ENCODE peak calls at places on chromosomes 7 and 10, in five cellular contexts. W is cardiac muscle cell, C is AG04449, H is HCT116, A is retinal pigment epithelial cell. D is an unnamed sample.

GRCh38 chr10:124094419-124094785 is 1.0 kb upstream of the CHST15 start:
- DNase-seq in A (no peak), C (no peak), W (no peak), H (no peak), D (no peak)

GRCh38 chr7:40763319-40764287 is 628.8 kb downstream of the SUGCT start:
- DNase-seq in W (peak), A (no peak), H (no peak), C (peak), D (no peak)

GRCh38 chr10:25065761-25066476 is 49.5 kb downstream of the THNSL1 start:
- DNase-seq in W (no peak), A (no peak), C (no peak), H (no peak), D (no peak)

GRCh38 chr7:2638224-2638991 is 6.6 kb downstream of the TTYH3 start:
- DNase-seq in W (peak), C (no peak), A (no peak), H (no peak), D (no peak)

GRCh38 chr10:61936770-61937169 is 35.3 kb downstream of the ARID5B start:
- DNase-seq in A (no peak), C (no peak), W (no peak), H (no peak), D (no peak)

GRCh38 chr10:75003891-75004290 is 107.6 kb upstream of the SAMD8 start:
- DNase-seq in A (no peak), W (no peak), C (no peak), H (no peak), D (no peak)

GRCh38 chr7:7732566-7733290 is 14.3 kb upstream of the RPA3 start:
- DNase-seq in W (peak), H (no peak), A (peak), C (peak), D (no peak)

GRCh38 chr7:16356241-16356958 is 64.9 kb downstream of the CRPPA start:
- DNase-seq in C (no peak), H (no peak), W (peak), A (no peak), D (no peak)

GRCh38 chr10:132698211-132698751 is 87.7 kb downstream of the NKX6-2 start:
- DNase-seq in A (no peak), W (no peak), H (no peak), C (no peak), D (no peak)

GRCh38 chr10:132698761-132699391 is 87.1 kb downstream of the NKX6-2 start:
- DNase-seq in C (no peak), H (no peak), W (no peak), A (no peak), D (no peak)

GRCh38 chr10:132701099-132701845 is 84.7 kb downstream of the NKX6-2 start:
- DNase-seq in H (no peak), A (no peak), C (no peak), W (no peak), D (no peak)

GRCh38 chr10:132700168-132701098 is 85.5 kb downstream of the NKX6-2 start:
- DNase-seq in C (no peak), A (no peak), H (no peak), W (peak), D (no peak)

DNA sequence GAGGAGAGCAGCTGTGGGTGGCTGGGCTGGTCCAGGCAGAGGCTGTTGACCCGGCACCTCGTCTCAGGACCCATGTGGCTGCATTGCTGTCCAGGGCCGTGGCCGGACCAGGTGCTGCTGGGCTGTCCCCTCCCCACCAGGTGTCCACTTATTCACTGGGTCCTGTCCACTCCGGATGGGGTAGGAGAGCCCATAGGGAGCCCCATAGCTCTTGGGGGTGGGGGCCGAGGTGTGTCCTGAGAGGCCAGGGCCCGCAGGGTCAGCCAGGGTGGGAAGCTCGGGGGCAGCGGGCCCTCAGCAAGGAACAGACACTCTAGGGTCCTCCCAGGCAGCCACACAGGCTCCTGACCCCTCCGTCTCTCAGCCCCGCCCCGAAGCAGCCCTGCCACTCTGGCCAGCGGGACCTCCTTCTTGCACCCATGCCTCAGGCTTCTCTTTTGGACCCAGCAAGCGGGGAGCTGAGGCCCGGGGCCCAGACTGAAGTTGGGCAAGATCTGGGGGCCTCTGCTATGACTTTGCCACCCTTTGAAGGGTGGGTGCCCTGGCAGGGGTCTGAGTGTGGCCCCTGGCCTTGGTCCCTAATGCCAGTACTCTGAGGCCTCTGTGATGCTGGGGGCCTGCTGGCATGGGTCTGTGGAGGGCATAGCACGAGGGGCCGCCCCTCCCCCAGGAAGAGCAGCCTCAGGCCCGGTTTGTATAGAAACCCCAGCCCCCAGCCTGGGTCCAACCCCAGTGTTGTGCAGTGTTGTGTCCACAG is 86.4 kb downstream of the NKX6-2 start:
- DNase-seq in W (no peak), A (no peak), C (no peak), H (no peak), D (no peak)
- H3K4me3 ChIP-seq in W (no peak), A (no peak), C (no peak), H (no peak), D (no peak)

GRCh38 chr10:45001382-45002148 is 842 bp downstream of the ZNF22 start:
- DNase-seq in W (peak), A (peak), C (no peak), H (no peak), D (peak)
- TF ChIP-seq CTCF in W (peak), A (peak), C (peak), H (no peak), D (peak)

GRCh38 chr7:65980478-65981250 is 1.3 kb downstream of the GUSB start:
- DNase-seq in C (no peak), A (peak), W (peak), H (no peak), D (no peak)
- H3K4me3 ChIP-seq in C (peak), A (peak), W (peak), H (peak), D (peak)

DNA sequence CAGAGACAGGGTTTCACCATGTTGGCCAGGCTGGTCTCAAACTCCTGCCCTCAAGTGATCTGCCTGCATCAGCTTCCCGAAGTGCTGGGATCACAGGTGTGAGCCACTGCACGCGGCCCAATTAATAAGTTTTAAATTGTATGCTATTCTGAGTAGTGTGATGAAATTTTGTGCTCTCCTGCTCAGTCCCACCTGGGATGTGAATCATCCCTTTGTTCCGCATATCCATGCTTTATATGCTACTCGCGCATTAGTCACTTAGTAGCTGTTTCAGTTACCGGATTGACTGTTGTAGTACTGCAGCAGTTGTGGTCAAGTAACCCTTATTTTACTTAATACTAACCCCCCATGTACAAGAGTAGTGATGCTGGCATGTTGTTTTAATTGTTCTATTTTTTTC is 47.3 kb upstream of the OIT3 start:
- DNase-seq in W (peak), H (peak), C (peak), A (peak), D (peak)
- TF ChIP-seq CTCF in W (no peak), H (no peak), C (no peak), A (no peak), D (no peak)

DNA sequence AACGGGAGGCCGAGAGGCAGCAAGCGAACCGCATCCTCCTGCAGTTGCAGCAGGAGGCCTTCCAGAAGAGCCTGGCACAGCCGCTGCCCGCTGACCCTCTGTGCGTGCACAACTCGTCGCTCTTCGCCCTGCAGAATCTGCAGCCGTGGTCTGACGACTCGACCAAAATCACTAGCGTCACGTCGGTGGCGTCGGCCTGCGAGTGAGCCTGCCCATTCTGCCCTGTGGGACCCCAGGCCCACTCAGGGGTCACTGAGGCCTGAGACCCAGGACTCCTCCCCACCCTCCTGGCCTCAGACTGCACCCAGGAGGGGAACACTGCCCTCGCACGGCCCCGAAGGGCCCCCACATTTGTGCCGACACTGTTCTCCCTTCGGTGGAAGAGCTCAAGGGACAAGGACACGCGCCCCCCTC is 5.6 kb downstream of the TLX1 start:
- DNase-seq in C (no peak), H (no peak), W (no peak), A (no peak), D (no peak)
- H3K4me3 ChIP-seq in C (no peak), H (no peak), W (no peak), A (no peak), D (no peak)

GRCh38 chr10:80163741-80164341 is 31.3 kb downstream of the PLAC9 start:
- DNase-seq in C (no peak), W (peak), A (no peak), H (no peak), D (no peak)

GRCh38 chr10:80160361-80161128 is 28.0 kb downstream of the PLAC9 start:
- DNase-seq in A (no peak), C (no peak), H (no peak), W (no peak), D (no peak)

GRCh38 chr10:80159166-80159888 is 26.8 kb downstream of the PLAC9 start:
- DNase-seq in A (no peak), C (no peak), W (no peak), H (no peak), D (no peak)

GRCh38 chr10:80158598-80159127 is 26.1 kb downstream of the PLAC9 start:
- DNase-seq in H (peak), A (peak), W (peak), C (peak), D (peak)

DNA sequence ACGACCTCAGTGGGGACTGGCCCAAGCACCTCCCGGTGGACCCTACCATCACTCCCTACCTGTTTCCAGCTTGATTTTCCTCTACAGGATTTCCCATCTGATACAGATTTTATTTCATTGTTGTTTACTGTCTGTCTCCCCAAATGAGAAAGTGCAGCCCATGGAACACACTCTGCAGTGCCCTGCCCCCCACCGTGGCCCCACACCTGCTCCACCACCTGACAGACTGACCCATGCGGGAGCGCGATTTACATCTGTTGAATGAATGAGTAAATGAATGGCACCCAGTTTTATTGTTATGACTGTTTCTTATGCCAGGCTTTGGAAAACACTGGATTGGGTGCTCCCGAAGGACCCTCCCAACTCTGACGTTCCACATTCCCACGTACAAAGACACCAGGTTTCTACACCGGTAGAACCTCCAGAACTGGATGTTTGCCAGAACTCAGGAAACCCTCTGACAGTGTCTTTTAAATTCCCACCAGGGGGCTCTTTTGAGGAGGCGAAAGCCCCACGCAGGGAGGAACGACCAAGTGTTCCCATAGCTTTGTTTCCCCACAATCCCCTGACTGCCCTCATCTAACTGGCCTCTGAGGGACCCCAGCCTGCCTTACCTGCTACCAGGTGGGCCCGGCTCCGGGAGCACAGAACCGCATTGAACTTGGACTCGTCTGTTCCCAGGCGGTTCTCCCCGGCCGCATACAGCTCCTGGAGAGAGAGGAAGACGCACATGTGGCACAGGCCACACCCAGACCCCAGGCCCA is 29.0 kb downstream of the PLAC9 start:
- DNase-seq in A (no peak), H (no peak), C (no peak), W (peak), D (no peak)
- TF ChIP-seq CTCF in A (peak), H (no peak), C (no peak), W (peak), D (peak)

DNA sequence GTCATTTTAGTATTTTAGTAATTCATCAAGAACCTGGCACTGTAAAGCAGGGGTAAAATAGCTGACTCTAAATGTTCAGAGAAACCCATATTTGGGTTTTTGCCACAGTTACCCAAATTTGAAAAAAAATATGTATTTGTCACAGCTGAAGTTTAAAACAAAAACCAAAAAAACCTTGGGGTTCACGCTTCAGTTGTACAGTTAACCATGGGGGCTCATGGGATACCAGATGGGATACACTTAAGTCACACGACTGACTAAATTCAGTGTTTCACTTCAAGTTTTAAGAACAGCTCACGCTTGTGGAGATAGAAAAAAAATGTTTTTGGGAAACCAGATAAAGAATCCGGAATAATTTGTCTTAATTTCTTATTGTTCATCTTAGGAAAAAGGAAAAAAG is 2.1 kb downstream of the ARL3 start:
- DNase-seq in C (no peak), A (no peak), H (no peak), W (no peak), D (no peak)
- H3K4me3 ChIP-seq in C (no peak), A (no peak), H (no peak), W (no peak), D (no peak)

DNA sequence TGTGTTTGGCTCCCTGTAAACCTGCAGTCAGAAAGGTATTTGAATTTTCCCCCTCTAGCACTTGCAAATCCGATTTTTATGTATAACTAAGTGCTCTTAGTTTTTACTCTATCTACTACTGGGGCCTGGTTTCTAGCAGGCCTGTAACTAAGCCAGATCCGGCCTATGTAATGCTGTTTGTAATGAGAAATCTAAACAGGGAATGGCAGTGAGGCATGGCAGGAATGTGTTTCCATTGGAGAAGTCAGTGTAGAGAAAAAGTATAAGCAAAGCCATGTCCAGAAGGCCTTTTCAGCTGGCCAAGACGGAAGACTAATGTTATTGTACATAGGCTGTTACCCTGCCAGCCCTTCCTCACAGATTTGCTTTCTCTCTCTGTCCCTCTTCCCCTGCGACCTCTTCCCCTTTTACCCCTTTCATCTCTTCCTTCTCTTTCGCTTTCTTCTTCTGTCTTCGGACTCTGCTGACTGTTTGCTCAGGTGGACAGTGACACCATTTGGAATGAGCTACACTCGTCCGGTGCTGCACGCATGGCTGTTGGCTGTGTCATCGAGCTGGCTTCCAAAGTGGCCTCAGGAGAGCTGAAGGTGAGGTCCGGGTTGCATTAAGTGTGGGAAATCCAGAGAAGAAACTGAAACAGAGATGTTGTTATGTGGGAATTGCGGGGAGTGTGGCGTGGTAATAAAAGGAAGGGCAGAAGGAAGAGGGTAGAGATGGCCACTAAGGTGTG is 297.5 kb downstream of the HDAC9 start:
- DNase-seq in C (peak), H (no peak), A (peak), W (peak), D (peak)
- TF ChIP-seq CTCF in C (no peak), H (no peak), A (no peak), W (no peak), D (no peak)

GRCh38 chr10:29634764-29635625 is at the start of gene SVIL:
- DNase-seq in W (peak), C (no peak), H (no peak), A (no peak), D (no peak)
- H3K4me3 ChIP-seq in W (peak), C (no peak), H (peak), A (no peak), D (no peak)

D was measured in epithelial cell of proximal tubule.